ENCODE peak calls at places on chromosomes 12 and 14, in nine cellular contexts. U, Y, F, N, O, E, M, G and D are unnamed samples.
A peak's percentile ranks its signal among the peaks of the same experiment; 100 is the strongest.

GRCh38 chr14:106845286-106846087 is 1319.1 kb downstream of the TMEM121 start:
- DNase-seq in M (peak; percentile 31), O (no peak), F (no peak), G (no peak), U (no peak), N (no peak), Y (no peak), E (peak; percentile 59), D (no peak)

GRCh38 chr14:66508846-66509621 is 1.1 kb downstream of the GPHN start:
- DNase-seq in F (no peak), E (peak; percentile 46), N (peak; percentile 48), O (peak; percentile 10), G (no peak), M (peak; percentile 16), U (peak; percentile 33), Y (peak; percentile 38), D (peak; percentile 85)

GRCh38 chr12:2264622-2265306 is 212.0 kb downstream of the CACNA1C start:
- DNase-seq in U (no peak), F (peak; percentile 96), M (no peak), E (no peak), N (peak; percentile 82), O (no peak), G (no peak), Y (no peak), D (no peak)

GRCh38 chr12:132006056-132006680 is 56.4 kb downstream of the EP400 start:
- DNase-seq in M (no peak), G (no peak), F (no peak), U (no peak), E (no peak), N (no peak), O (no peak), Y (no peak), D (no peak)

GRCh38 chr12:12717586-12718381 is 616 bp downstream of the CDKN1B start:
- DNase-seq in M (no peak), E (no peak), G (no peak), O (no peak), Y (peak; percentile 45), F (no peak), U (peak; percentile 46), N (peak; percentile 49), D (no peak)

GRCh38 chr14:54688229-54688628 is 121.3 kb downstream of the SAMD4A start:
- DNase-seq in E (no peak), G (no peak), N (no peak), M (no peak), U (no peak), F (no peak), Y (no peak), O (no peak), D (no peak)

GRCh38 chr12:100043657-100044056 is 58.9 kb upstream of the ANKS1B start:
- DNase-seq in M (no peak), E (no peak), Y (no peak), F (no peak), U (no peak), N (no peak), G (no peak), O (no peak), D (no peak)

GRCh38 chr12:19014243-19014642 is 115.3 kb upstream of the PLEKHA5 start:
- DNase-seq in U (no peak), N (peak; percentile 23), G (no peak), Y (no peak), F (no peak), M (no peak), O (no peak), E (no peak), D (no peak)

GRCh38 chr14:50040401-50040775 is 76.0 kb downstream of the VCPKMT start:
- DNase-seq in N (peak; percentile 68), M (peak; percentile 20), F (no peak), O (no peak), E (no peak), G (no peak), U (no peak), Y (no peak), D (no peak)

GRCh38 chr12:2318286-2318685 is 265.5 kb downstream of the CACNA1C start:
- DNase-seq in U (no peak), Y (no peak), O (no peak), G (no peak), N (no peak), F (no peak), M (no peak), E (no peak), D (no peak)

GRCh38 chr12:95763809-95764253 is 26.7 kb downstream of the NTN4 start:
- DNase-seq in F (peak; percentile 51), Y (no peak), O (no peak), M (no peak), N (peak; percentile 33), U (no peak), G (no peak), E (no peak), D (no peak)

GRCh38 chr12:126182619-126183236 is 1117.5 kb downstream of the AACS start:
- DNase-seq in U (no peak), F (no peak), Y (no peak), M (no peak), N (no peak), G (no peak), E (no peak), O (no peak), D (no peak)

GRCh38 chr12:113684908-113685512 is 213.3 kb upstream of the LHX5 start:
- DNase-seq in O (no peak), E (no peak), N (no peak), Y (no peak), F (no peak), U (no peak), M (no peak), G (no peak), D (no peak)

GRCh38 chr12:131499864-131500190 is 211.1 kb upstream of the SFSWAP start:
- DNase-seq in G (no peak), Y (no peak), M (no peak), U (no peak), N (no peak), E (no peak), O (no peak), F (no peak), D (no peak)

GRCh38 chr12:94235894-94236293 is 87.5 kb downstream of the PLXNC1 start:
- DNase-seq in Y (no peak), G (no peak), F (no peak), M (no peak), O (no peak), E (no peak), U (no peak), N (no peak), D (no peak)

GRCh38 chr12:113555226-113555625 is 83.6 kb upstream of the LHX5 start:
- DNase-seq in N (no peak), U (no peak), Y (no peak), E (no peak), F (no peak), O (no peak), M (no peak), G (no peak), D (no peak)

GRCh38 chr12:109592195-109592904 is 18.8 kb downstream of the MVK start:
- DNase-seq in F (no peak), U (no peak), G (no peak), M (no peak), O (no peak), N (no peak), Y (no peak), E (no peak), D (no peak)

GRCh38 chr12:18970603-18971002 is 158.9 kb upstream of the PLEKHA5 start:
- DNase-seq in E (no peak), M (no peak), N (no peak), F (no peak), Y (peak; percentile 48), G (no peak), U (no peak), O (no peak), D (no peak)

GRCh38 chr12:82413994-82414393 is 55.7 kb downstream of the METTL25 start:
- DNase-seq in F (no peak), G (no peak), U (no peak), Y (no peak), E (no peak), M (no peak), O (no peak), N (peak; percentile 10), D (no peak)

GRCh38 chr12:42893802-42894201 is 304.3 kb upstream of the PRICKLE1 start:
- DNase-seq in U (no peak), F (no peak), Y (no peak), E (no peak), G (no peak), O (no peak), M (no peak), N (peak; percentile 47), D (no peak)

GRCh38 chr12:99370742-99371141 is 276.8 kb upstream of the GARIN6 start:
- DNase-seq in M (no peak), F (no peak), Y (no peak), N (no peak), G (no peak), U (no peak), O (no peak), E (no peak), D (no peak)

GRCh38 chr12:112226768-112227167 is 101.4 kb downstream of the TRAFD1 start:
- DNase-seq in N (no peak), Y (no peak), M (no peak), O (no peak), E (no peak), U (no peak), G (no peak), F (no peak), D (no peak)

GRCh38 chr14:95106966-95107365 is 50.4 kb downstream of the DICER1 start:
- DNase-seq in N (no peak), E (no peak), Y (no peak), G (no peak), M (no peak), O (no peak), F (no peak), U (no peak), D (no peak)

GRCh38 chr12:31119531-31120211 is 46.0 kb downstream of the DDX11 start:
- DNase-seq in E (no peak), M (no peak), N (no peak), F (no peak), O (no peak), G (no peak), U (no peak), Y (peak; percentile 23), D (no peak)

GRCh38 chr12:87054225-87054624 is 798.0 kb upstream of the MGAT4C start:
- DNase-seq in G (no peak), U (no peak), O (no peak), Y (no peak), F (no peak), M (no peak), E (no peak), N (peak; percentile 5), D (no peak)

GRCh38 chr14:90576981-90577660 is 180.3 kb downstream of the CALM1 start:
- DNase-seq in O (no peak), Y (no peak), G (no peak), N (no peak), F (no peak), M (no peak), E (no peak), U (no peak), D (no peak)